ENCODE peak calls at places on chromosomes 6 and 20, in nine cellular contexts. P is upper lobe of right lung, U is brain microvascular endothelial cell, F is Peyer's patch, Q is nephron progenitor cell, K is colonic mucosa, G is K562, J is cardiac muscle cell, Y is glutamatergic neuron. W is an unnamed sample.
A peak's percentile ranks its signal among the peaks of the same experiment; 100 is the strongest.

GRCh38 chr20:44414808-44415207 is 59.3 kb downstream of the HNF4A start:
- DNase-seq in P (no peak), U (no peak), F (no peak), Q (no peak), K (no peak), G (no peak), J (no peak), Y (no peak), W (no peak)

GRCh38 chr6:121596441-121596840 is 161.0 kb downstream of the GJA1 start:
- DNase-seq in P (no peak), U (no peak), F (no peak), Q (no peak), K (no peak), G (no peak), J (no peak), Y (no peak), W (no peak)

GRCh38 chr20:4999788-5000187 is 1.5 kb downstream of the SLC23A2 start:
- DNase-seq in P (no peak), U (no peak), F (no peak), Q (no peak), K (peak; percentile 20), G (no peak), J (no peak), Y (no peak), W (no peak)

GRCh38 chr20:25470045-25470444 is 62.6 kb downstream of the GINS1 start:
- DNase-seq in P (no peak), U (peak; percentile 19), F (peak; percentile 65), Q (peak; percentile 30), K (peak; percentile 39), G (peak; percentile 64), J (peak; percentile 54), Y (peak; percentile 49), W (no peak)

GRCh38 chr6:106163966-106164877 is 78.1 kb downstream of the PRDM1 start:
- DNase-seq in P (peak; percentile 71), U (peak; percentile 29), F (peak; percentile 73), Q (no peak), K (no peak), G (no peak), J (no peak), Y (no peak), W (no peak)

GRCh38 chr20:18654448-18654773 is 66.6 kb downstream of the DTD1 start:
- DNase-seq in P (no peak), U (no peak), F (no peak), Q (no peak), K (no peak), G (no peak), J (no peak), Y (no peak), W (no peak)

GRCh38 chr6:85346196-85346595 is 103.7 kb upstream of the NT5E start:
- DNase-seq in P (no peak), U (no peak), F (no peak), Q (no peak), K (no peak), G (no peak), J (no peak), Y (no peak), W (no peak)

GRCh38 chr6:15073344-15073789 is 172.5 kb upstream of the JARID2 start:
- DNase-seq in P (no peak), U (peak; percentile 4), F (no peak), Q (no peak), K (no peak), G (no peak), J (no peak), Y (no peak), W (no peak)

GRCh38 chr6:46771556-46771955 is 21.6 kb upstream of the MEP1A start:
- DNase-seq in P (no peak), U (no peak), F (no peak), Q (no peak), K (no peak), G (no peak), J (no peak), Y (no peak), W (no peak)

GRCh38 chr6:129695373-129696027 is 14.5 kb downstream of the ARHGAP18 start:
- DNase-seq in P (no peak), U (no peak), F (no peak), Q (no peak), K (peak; percentile 37), G (peak; percentile 32), J (no peak), Y (no peak), W (no peak)

GRCh38 chr20:53801609-53802370 is 208.2 kb upstream of the ZNF217 start:
- DNase-seq in P (no peak), U (no peak), F (no peak), Q (no peak), K (peak; percentile 67), G (no peak), J (no peak), Y (no peak), W (peak; percentile 11)

GRCh38 chr6:2222275-2222842 is 23.0 kb downstream of the GMDS start:
- DNase-seq in P (no peak), U (no peak), F (no peak), Q (no peak), K (no peak), G (no peak), J (no peak), Y (no peak), W (no peak)

GRCh38 chr6:77092971-77093370 is 370.3 kb downstream of the HTR1B start:
- DNase-seq in P (no peak), U (peak; percentile 68), F (no peak), Q (no peak), K (no peak), G (no peak), J (no peak), Y (no peak), W (no peak)

GRCh38 chr6:153312633-153313032 is 181.6 kb upstream of the RGS17 start:
- DNase-seq in P (peak; percentile 87), U (peak; percentile 35), F (peak; percentile 53), Q (peak; percentile 25), K (peak; percentile 35), G (no peak), J (peak; percentile 53), Y (peak; percentile 57), W (no peak)

GRCh38 chr6:38552136-38552535 is 87.6 kb downstream of the BTBD9 start:
- DNase-seq in P (no peak), U (no peak), F (no peak), Q (no peak), K (no peak), G (no peak), J (no peak), Y (no peak), W (no peak)

GRCh38 chr6:149887343-149887742 is 10.6 kb downstream of the RAET1E start:
- DNase-seq in P (no peak), U (peak; percentile 20), F (no peak), Q (no peak), K (no peak), G (no peak), J (no peak), Y (no peak), W (no peak)

GRCh38 chr6:26257272-26257671 is 107.7 kb upstream of the BTN3A2 start:
- DNase-seq in P (no peak), U (no peak), F (peak; percentile 85), Q (no peak), K (no peak), G (no peak), J (peak; percentile 56), Y (no peak), W (no peak)

GRCh38 chr6:52049252-52050050 is 38.0 kb downstream of the PKHD1 start:
- DNase-seq in P (no peak), U (peak; percentile 3), F (no peak), Q (peak; percentile 17), K (no peak), G (peak; percentile 38), J (peak; percentile 55), Y (no peak), W (no peak)

GRCh38 chr20:4406627-4407026 is 315.1 kb upstream of the PRND start:
- DNase-seq in P (no peak), U (peak; percentile 71), F (no peak), Q (no peak), K (no peak), G (peak; percentile 22), J (no peak), Y (no peak), W (no peak)

GRCh38 chr6:38167598-38167997 is 348.1 kb downstream of the ZFAND3 start:
- DNase-seq in P (no peak), U (no peak), F (no peak), Q (no peak), K (no peak), G (no peak), J (no peak), Y (no peak), W (no peak)

DNA sequence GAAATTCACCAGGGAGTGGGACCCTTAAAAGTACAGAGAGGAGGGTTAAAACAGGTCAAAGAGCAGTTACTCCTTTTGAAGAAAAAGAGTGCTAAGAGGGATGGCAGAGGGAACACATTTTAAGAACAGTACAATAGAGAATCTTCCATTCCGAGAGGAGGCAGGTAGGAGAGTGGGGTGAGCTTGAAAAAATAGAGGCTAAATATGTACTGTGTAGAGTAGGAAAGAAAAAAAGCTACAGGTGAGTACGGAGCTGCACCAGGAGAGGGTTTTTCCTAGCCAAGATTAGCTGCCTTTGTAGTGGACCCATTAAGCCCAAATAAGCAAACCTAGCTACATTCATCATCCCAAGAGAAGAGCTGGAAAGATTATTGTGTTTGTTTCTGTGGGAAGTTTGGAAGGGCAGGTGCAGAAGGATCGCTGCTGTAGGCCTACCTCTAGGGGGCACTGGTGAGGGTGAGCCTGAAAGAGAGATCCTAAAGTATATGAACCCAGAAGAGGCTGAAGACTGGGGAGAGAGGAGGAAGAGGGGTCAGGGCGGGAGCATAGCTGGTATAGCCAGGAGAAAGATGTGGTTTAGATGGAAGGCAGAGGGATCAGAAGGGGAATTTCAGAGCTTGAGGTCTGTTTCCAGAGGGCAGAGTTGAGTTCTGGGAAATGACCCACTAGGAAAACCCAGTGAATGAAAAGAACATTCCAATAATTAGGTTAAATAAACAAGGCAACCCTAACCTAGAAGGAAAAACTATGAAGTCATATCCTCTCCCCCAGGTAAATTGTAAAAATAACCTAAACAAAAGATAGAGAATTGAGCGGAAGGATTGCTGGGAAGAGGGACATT is 50.2 kb upstream of the HINT3 start:
- DNase-seq in P (peak; percentile 64), U (peak; percentile 16), F (peak; percentile 76), Q (peak; percentile 55), K (peak; percentile 76), G (peak; percentile 70), J (peak; percentile 34), Y (peak; percentile 57), W (no peak)
- TF ChIP-seq CTCF in P (peak; percentile 77), U (peak; percentile 92), F (peak; percentile 62), Q (peak; percentile 65), K (peak; percentile 74), G (peak; percentile 92), J (peak; percentile 93), Y (peak; percentile 70), W (peak; percentile 66)

GRCh38 chr6:11766056-11766455 is 12.5 kb downstream of the ADTRP start:
- DNase-seq in P (no peak), U (peak; percentile 60), F (no peak), Q (no peak), K (no peak), G (peak; percentile 65), J (no peak), Y (no peak), W (no peak)
- TF ChIP-seq CTCF in P (no peak), U (peak; percentile 40), F (no peak), Q (no peak), K (no peak), G (peak; percentile 34), J (peak; percentile 14), Y (no peak), W (peak; percentile 40)

GRCh38 chr6:33638581-33638980 is 17.5 kb downstream of the ITPR3 start:
- DNase-seq in P (peak; percentile 82), U (no peak), F (no peak), Q (no peak), K (peak; percentile 29), G (no peak), J (no peak), Y (no peak), W (no peak)
- TF ChIP-seq CTCF in P (no peak), U (no peak), F (no peak), Q (no peak), K (no peak), G (no peak), J (no peak), Y (no peak), W (no peak)

GRCh38 chr6:68658338-68658737 is 23.3 kb downstream of the ADGRB3 start:
- DNase-seq in P (no peak), U (no peak), F (no peak), Q (no peak), K (no peak), G (no peak), J (no peak), Y (no peak), W (no peak)
- TF ChIP-seq CTCF in P (no peak), U (no peak), F (no peak), Q (no peak), K (no peak), G (no peak), J (no peak), Y (no peak), W (no peak)

W was measured in osteocyte.